ENCODE peak calls at places on chromosomes 16 and 17, in four cellular contexts. Z is stimulated activated CD8-positive, alpha-beta memory T cell treated with anti-CD3 and anti-CD28 coated beads, Interleukin-15, amount 100 ng/mL, for 1 hour; F is NCI-H1694; T is HTR-8/SVneo. Q is an unnamed sample.

GRCh38 chr17:57379237-57380054 is 123.1 kb downstream of the MSI2 start:
- DNase-seq in Z (no peak), F (no peak), T (peak), Q (no peak)

GRCh38 chr16:50573947-50574751 is 26.0 kb downstream of the NKD1 start:
- DNase-seq in Z (no peak), F (no peak), T (no peak), Q (no peak)

GRCh38 chr16:30051518-30051917 is 14.0 kb upstream of the ALDOA start:
- DNase-seq in Z (no peak), F (no peak), T (no peak), Q (peak)

GRCh38 chr16:68961778-68962402 is 118.6 kb downstream of the TANGO6 start:
- DNase-seq in Z (no peak), F (no peak), T (no peak), Q (no peak)

GRCh38 chr16:24978370-24978914 is 36.7 kb downstream of the ARHGAP17 start:
- DNase-seq in Z (no peak), F (no peak), T (no peak), Q (no peak)

GRCh38 chr17:74810699-74811485 is 34.7 kb upstream of the NAT9 start:
- DNase-seq in Z (no peak), F (no peak), T (no peak), Q (no peak)

GRCh38 chr16:88731699-88732098 is 25.4 kb downstream of the CTU2 start:
- DNase-seq in Z (no peak), F (no peak), T (peak), Q (peak)

GRCh38 chr17:31174215-31174614 is 79.4 kb downstream of the NF1 start:
- DNase-seq in Z (no peak), F (no peak), T (no peak), Q (no peak)

GRCh38 chr17:72996791-72997190 is 95.7 kb downstream of the SLC39A11 start:
- DNase-seq in Z (no peak), F (no peak), T (no peak), Q (no peak)

GRCh38 chr17:72726936-72727335 is 365.6 kb downstream of the SLC39A11 start:
- DNase-seq in Z (no peak), F (no peak), T (no peak), Q (no peak)

GRCh38 chr16:75252946-75253911 is 1.8 kb upstream of the BCAR1 start:
- DNase-seq in Z (no peak), F (no peak), T (peak), Q (no peak)

GRCh38 chr17:81859906-81860755 is at the start of gene P4HB:
- DNase-seq in Z (no peak), F (no peak), T (no peak), Q (no peak)

GRCh38 chr16:2048116-2048543 is 345 bp downstream of the TSC2 start:
- DNase-seq in Z (no peak), F (no peak), T (no peak), Q (no peak)

GRCh38 chr17:38870259-38871165 is 654 bp downstream of the LASP1 start:
- DNase-seq in Z (no peak), F (no peak), T (peak), Q (no peak)

GRCh38 chr17:27609606-27610303 is 21.2 kb upstream of the LGALS9 start:
- DNase-seq in Z (no peak), F (no peak), T (peak), Q (peak)